ENCODE peak calls at places on chromosome 15, in five cellular contexts. W, K, D, A and S are unnamed samples.

GRCh38 chr15:65085207-65085753 is 8.7 kb downstream of the KBTBD13 start:
- DNase-seq in W (no peak), K (no peak), D (no peak), A (no peak), S (no peak)

GRCh38 chr15:56786966-56787365 is 53.7 kb upstream of the ZNF280D start:
- DNase-seq in W (no peak), K (no peak), D (no peak), A (no peak), S (no peak)

GRCh38 chr15:43204016-43204901 is 16.6 kb downstream of the EPB42 start:
- DNase-seq in W (peak), K (no peak), D (no peak), A (peak), S (no peak)

GRCh38 chr15:32683906-32684584 is 33.8 kb upstream of the GREM1 start:
- DNase-seq in W (no peak), K (peak), D (no peak), A (no peak), S (no peak)

GRCh38 chr15:34039506-34040123 is 611 bp upstream of the AVEN start:
- DNase-seq in W (no peak), K (peak), D (no peak), A (no peak), S (no peak)

GRCh38 chr15:68298882-68299381 is 21.4 kb downstream of the FEM1B start:
- DNase-seq in W (no peak), K (no peak), D (no peak), A (no peak), S (no peak)

GRCh38 chr15:62524848-62525247 is 359.8 kb upstream of the C2CD4B start:
- DNase-seq in W (no peak), K (no peak), D (no peak), A (no peak), S (no peak)

GRCh38 chr15:36090276-36090946 is 489.0 kb upstream of the CDIN1 start:
- DNase-seq in W (no peak), K (no peak), D (no peak), A (no peak), S (peak)

GRCh38 chr15:68623301-68623892 is 44.6 kb downstream of the CORO2B start:
- DNase-seq in W (no peak), K (no peak), D (no peak), A (peak), S (no peak)

GRCh38 chr15:66895794-66896453 is 169.5 kb upstream of the SMAD3 start:
- DNase-seq in W (no peak), K (no peak), D (no peak), A (no peak), S (no peak)

GRCh38 chr15:73685981-73686380 is 1.8 kb downstream of the CD276 start:
- DNase-seq in W (no peak), K (no peak), D (no peak), A (no peak), S (no peak)

GRCh38 chr15:77966540-77967290 is 110.8 kb downstream of the TBC1D2B start:
- DNase-seq in W (peak), K (no peak), D (no peak), A (no peak), S (peak)

GRCh38 chr15:52326758-52327157 is 31.2 kb upstream of the MYO5C start:
- DNase-seq in W (no peak), K (no peak), D (no peak), A (no peak), S (no peak)

GRCh38 chr15:73361331-73361730 is 7.4 kb downstream of the HCN4 start:
- DNase-seq in W (no peak), K (no peak), D (no peak), A (no peak), S (no peak)

GRCh38 chr15:84082739-84083138 is 152.8 kb upstream of the GOLGA6L4 start:
- DNase-seq in W (no peak), K (no peak), D (no peak), A (no peak), S (no peak)

GRCh38 chr15:101615986-101616848 is 36.0 kb downstream of the TM2D3 start:
- DNase-seq in W (peak), K (no peak), D (no peak), A (peak), S (no peak)

GRCh38 chr15:43534897-43535296 is 17.5 kb downstream of the MAP1A start:
- DNase-seq in W (no peak), K (no peak), D (no peak), A (no peak), S (no peak)